ENCODE peak calls at places on chromosome 16, in seven cellular contexts. One of them, this sample, is unnamed.

GRCh38 chr16:56789360-56789759 is 59.4 kb downstream of the NUP93 start:
- DNase-seq in GM23338: no peak
- DNase-seq in gastrocnemius medialis: peak
- DNase-seq in ovary: peak
- DNase-seq in AG04450: no peak
- DNase-seq in endodermal cell: no peak
- DNase-seq in HCT116: peak
- DNase-seq in this sample: no peak

GRCh38 chr16:80144191-80144590 is 396.6 kb upstream of the DYNLRB2 start:
- DNase-seq in AG04450: peak
- DNase-seq in GM23338: no peak
- DNase-seq in ovary: no peak
- DNase-seq in HCT116: no peak
- DNase-seq in endodermal cell: no peak
- DNase-seq in gastrocnemius medialis: no peak
- DNase-seq in this sample: no peak

GRCh38 chr16:85586360-85587145 is 26.6 kb upstream of the GSE1 start:
- DNase-seq in gastrocnemius medialis: no peak
- DNase-seq in AG04450: no peak
- DNase-seq in HCT116: no peak
- DNase-seq in ovary: peak
- DNase-seq in GM23338: no peak
- DNase-seq in endodermal cell: no peak
- DNase-seq in this sample: no peak

GRCh38 chr16:25256821-25257503 is 683 bp downstream of the ZKSCAN2 start:
- DNase-seq in ovary: peak
- DNase-seq in HCT116: no peak
- DNase-seq in AG04450: no peak
- DNase-seq in gastrocnemius medialis: no peak
- DNase-seq in endodermal cell: peak
- DNase-seq in GM23338: peak
- DNase-seq in this sample: no peak

GRCh38 chr16:50950955-50951354 is 200.1 kb downstream of the SALL1 start:
- DNase-seq in AG04450: no peak
- DNase-seq in HCT116: no peak
- DNase-seq in ovary: no peak
- DNase-seq in gastrocnemius medialis: no peak
- DNase-seq in endodermal cell: no peak
- DNase-seq in GM23338: no peak
- DNase-seq in this sample: no peak

GRCh38 chr16:22235839-22236745 is 30.0 kb downstream of the EEF2K start:
- DNase-seq in gastrocnemius medialis: peak
- DNase-seq in GM23338: no peak
- DNase-seq in endodermal cell: no peak
- DNase-seq in AG04450: no peak
- DNase-seq in HCT116: no peak
- DNase-seq in ovary: no peak
- DNase-seq in this sample: no peak

GRCh38 chr16:84922351-84923135 is 88.8 kb downstream of the ZDHHC7 start:
- DNase-seq in endodermal cell: no peak
- DNase-seq in AG04450: no peak
- DNase-seq in ovary: peak
- DNase-seq in HCT116: no peak
- DNase-seq in GM23338: no peak
- DNase-seq in gastrocnemius medialis: peak
- DNase-seq in this sample: no peak

GRCh38 chr16:78761427-78761826 is 662.0 kb downstream of the WWOX start:
- DNase-seq in endodermal cell: no peak
- DNase-seq in GM23338: no peak
- DNase-seq in HCT116: no peak
- DNase-seq in ovary: no peak
- DNase-seq in AG04450: no peak
- DNase-seq in gastrocnemius medialis: no peak
- DNase-seq in this sample: no peak

GRCh38 chr16:84186685-84187437 is at the start of gene TAF1C:
- DNase-seq in gastrocnemius medialis: peak
- DNase-seq in endodermal cell: peak
- DNase-seq in GM23338: peak
- DNase-seq in HCT116: peak
- DNase-seq in AG04450: peak
- DNase-seq in ovary: peak
- DNase-seq in this sample: no peak

GRCh38 chr16:53523126-53523804 is 20.3 kb upstream of the AKTIP start:
- DNase-seq in gastrocnemius medialis: no peak
- DNase-seq in ovary: no peak
- DNase-seq in endodermal cell: no peak
- DNase-seq in GM23338: no peak
- DNase-seq in AG04450: no peak
- DNase-seq in HCT116: no peak
- DNase-seq in this sample: no peak

GRCh38 chr16:72995151-72995881 is 52.6 kb downstream of the ZFHX3 start:
- DNase-seq in ovary: no peak
- DNase-seq in GM23338: peak
- DNase-seq in endodermal cell: peak
- DNase-seq in HCT116: no peak
- DNase-seq in gastrocnemius medialis: no peak
- DNase-seq in AG04450: no peak
- DNase-seq in this sample: no peak

GRCh38 chr16:88569614-88569984 is 604 bp upstream of the ZC3H18 start:
- DNase-seq in gastrocnemius medialis: no peak
- DNase-seq in ovary: no peak
- DNase-seq in endodermal cell: peak
- DNase-seq in GM23338: peak
- DNase-seq in HCT116: no peak
- DNase-seq in AG04450: no peak
- DNase-seq in this sample: no peak

GRCh38 chr16:88570691-88571092 is 489 bp downstream of the ZC3H18 start:
- DNase-seq in gastrocnemius medialis: no peak
- DNase-seq in GM23338: peak
- DNase-seq in AG04450: no peak
- DNase-seq in HCT116: no peak
- DNase-seq in endodermal cell: no peak
- DNase-seq in ovary: no peak
- DNase-seq in this sample: no peak

GRCh38 chr16:88568710-88569613 is 1.2 kb upstream of the ZC3H18 start:
- DNase-seq in HCT116: no peak
- DNase-seq in AG04450: no peak
- DNase-seq in ovary: no peak
- DNase-seq in endodermal cell: no peak
- DNase-seq in gastrocnemius medialis: no peak
- DNase-seq in GM23338: no peak
- DNase-seq in this sample: no peak

GRCh38 chr16:88566158-88566557 is 4.0 kb upstream of the ZC3H18 start:
- DNase-seq in AG04450: peak
- DNase-seq in GM23338: peak
- DNase-seq in gastrocnemius medialis: no peak
- DNase-seq in endodermal cell: no peak
- DNase-seq in HCT116: peak
- DNase-seq in ovary: no peak
- DNase-seq in this sample: no peak

DNA sequence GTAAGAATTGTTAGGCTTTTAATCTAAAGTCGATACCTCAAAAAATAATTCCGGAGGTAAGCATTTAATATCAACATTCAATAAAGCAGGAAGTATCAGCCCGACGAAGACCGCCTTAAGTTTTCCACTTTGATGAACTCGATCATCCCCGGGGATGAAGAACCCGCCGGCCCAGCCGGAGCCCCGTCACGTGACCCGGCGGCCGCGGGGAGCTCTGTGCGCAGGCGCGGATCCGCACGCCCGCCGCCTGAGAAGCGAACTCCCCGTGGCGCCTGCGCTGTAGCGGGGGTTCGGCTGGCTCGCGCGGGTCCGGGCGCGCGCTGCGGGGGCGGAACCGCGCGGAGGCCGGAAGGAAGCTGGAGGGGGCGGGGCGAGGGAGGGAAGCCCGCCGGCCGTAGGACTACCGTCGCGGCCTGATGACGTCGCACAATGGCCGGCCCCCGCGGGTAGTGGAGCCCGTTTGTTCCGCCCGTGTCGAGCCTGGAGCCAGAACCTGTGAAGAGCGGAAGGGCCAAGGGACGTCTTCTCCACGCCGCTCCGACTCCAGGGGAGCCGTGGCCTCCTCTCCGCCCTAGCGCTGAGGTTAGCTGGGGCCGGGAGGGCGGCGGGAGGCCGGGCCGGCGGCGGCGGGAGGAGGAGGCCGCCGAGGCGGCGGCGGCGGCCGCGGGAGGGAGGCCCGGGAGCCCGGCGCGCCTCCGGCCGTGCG is at the start of gene ZC3H18:
- DNase-seq in AG04450: peak
- DNase-seq in HCT116: peak
- DNase-seq in gastrocnemius medialis: peak
- DNase-seq in endodermal cell: peak
- DNase-seq in ovary: peak
- DNase-seq in GM23338: peak
- DNase-seq in this sample: peak
- H3K27ac ChIP-seq in AG04450: peak
- H3K27ac ChIP-seq in HCT116: peak
- H3K27ac ChIP-seq in gastrocnemius medialis: peak
- H3K27ac ChIP-seq in endodermal cell: peak
- H3K27ac ChIP-seq in ovary: peak
- H3K27ac ChIP-seq in GM23338: no peak
- H3K27ac ChIP-seq in this sample: peak

DNA sequence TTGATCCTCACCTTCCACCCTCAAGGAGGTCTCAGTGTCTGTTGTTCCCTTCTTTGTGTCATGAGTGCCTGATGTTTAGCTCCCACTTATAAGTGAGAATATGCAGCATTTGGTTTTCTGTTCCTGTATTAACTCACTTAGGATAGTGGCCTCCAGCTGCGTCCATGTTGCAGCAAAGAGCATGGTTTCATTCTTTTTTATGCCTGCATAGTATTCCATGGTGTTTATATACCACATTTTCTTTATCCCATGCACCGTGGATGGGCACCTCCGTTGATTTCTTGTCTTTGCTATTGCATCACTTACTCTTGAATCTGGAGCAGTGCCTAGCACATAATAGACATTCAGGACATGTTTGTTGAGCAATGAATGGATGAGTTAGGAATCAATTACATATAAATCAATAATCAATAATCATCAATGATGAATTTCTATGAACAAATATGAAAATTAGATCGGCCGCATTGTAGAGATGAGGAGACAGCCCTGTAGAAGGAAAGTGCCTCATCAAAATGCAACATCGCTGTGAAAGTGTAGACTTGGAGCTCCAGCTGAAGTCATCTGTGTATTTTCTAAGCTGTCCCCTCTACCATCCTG is 129.5 kb downstream of the PRKCB start:
- DNase-seq in AG04450: no peak
- DNase-seq in endodermal cell: no peak
- DNase-seq in ovary: no peak
- DNase-seq in GM23338: no peak
- DNase-seq in gastrocnemius medialis: no peak
- DNase-seq in HCT116: no peak
- DNase-seq in this sample: no peak
- H3K27ac ChIP-seq in AG04450: no peak
- H3K27ac ChIP-seq in endodermal cell: no peak
- H3K27ac ChIP-seq in ovary: no peak
- H3K27ac ChIP-seq in GM23338: no peak
- H3K27ac ChIP-seq in gastrocnemius medialis: no peak
- H3K27ac ChIP-seq in HCT116: no peak
- H3K27ac ChIP-seq in this sample: no peak

DNA sequence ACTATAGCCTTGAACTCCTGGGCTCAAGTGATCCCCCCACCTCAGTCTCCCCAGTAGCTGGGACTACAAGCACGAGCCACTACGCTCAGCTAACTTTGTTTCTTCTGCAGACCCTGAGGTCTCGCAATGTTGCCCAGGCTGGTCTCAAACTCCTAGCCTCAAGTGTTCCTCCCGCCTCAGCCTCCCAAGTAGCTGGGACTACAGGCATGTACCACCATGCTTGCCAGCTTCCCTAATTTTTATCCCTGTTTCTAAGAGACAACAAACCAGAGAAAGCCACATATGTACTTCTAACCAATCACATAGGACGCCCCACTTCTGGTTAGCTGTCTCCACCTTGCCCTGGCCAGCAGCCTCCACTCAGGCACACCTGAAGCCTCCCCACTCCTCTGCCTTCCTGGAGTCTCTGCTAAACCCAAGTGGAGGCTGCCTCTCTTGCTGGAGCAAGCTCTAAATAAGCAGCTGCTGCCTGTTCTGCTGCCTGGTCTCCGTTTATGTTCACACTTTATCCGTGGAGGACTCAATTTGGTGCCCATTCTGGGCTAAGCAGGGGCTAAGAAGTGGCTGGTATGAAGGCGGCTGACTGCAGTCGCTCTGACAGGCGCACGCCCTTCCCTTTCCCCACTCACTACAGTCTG is 24.7 kb downstream of the NSMCE1 start:
- DNase-seq in GM23338: no peak
- DNase-seq in HCT116: no peak
- DNase-seq in AG04450: no peak
- DNase-seq in gastrocnemius medialis: no peak
- DNase-seq in ovary: no peak
- DNase-seq in endodermal cell: peak
- DNase-seq in this sample: peak
- H3K27ac ChIP-seq in GM23338: no peak
- H3K27ac ChIP-seq in HCT116: no peak
- H3K27ac ChIP-seq in AG04450: peak
- H3K27ac ChIP-seq in gastrocnemius medialis: peak
- H3K27ac ChIP-seq in ovary: peak
- H3K27ac ChIP-seq in endodermal cell: peak
- H3K27ac ChIP-seq in this sample: peak

GRCh38 chr16:49348408-49349176 is 25.0 kb upstream of the C16orf78 start:
- DNase-seq in endodermal cell: peak
- DNase-seq in AG04450: no peak
- DNase-seq in ovary: no peak
- DNase-seq in gastrocnemius medialis: no peak
- DNase-seq in HCT116: peak
- DNase-seq in GM23338: peak
- DNase-seq in this sample: no peak

GRCh38 chr16:49347476-49347875 is 26.1 kb upstream of the C16orf78 start:
- DNase-seq in gastrocnemius medialis: no peak
- DNase-seq in ovary: no peak
- DNase-seq in AG04450: no peak
- DNase-seq in endodermal cell: no peak
- DNase-seq in HCT116: no peak
- DNase-seq in GM23338: no peak
- DNase-seq in this sample: no peak

GRCh38 chr16:49345829-49346228 is 27.8 kb upstream of the C16orf78 start:
- DNase-seq in HCT116: no peak
- DNase-seq in endodermal cell: peak
- DNase-seq in AG04450: no peak
- DNase-seq in GM23338: peak
- DNase-seq in gastrocnemius medialis: no peak
- DNase-seq in ovary: no peak
- DNase-seq in this sample: no peak

GRCh38 chr16:49344401-49344800 is 29.2 kb upstream of the C16orf78 start:
- DNase-seq in endodermal cell: no peak
- DNase-seq in AG04450: no peak
- DNase-seq in ovary: no peak
- DNase-seq in GM23338: no peak
- DNase-seq in HCT116: no peak
- DNase-seq in gastrocnemius medialis: no peak
- DNase-seq in this sample: peak

DNA sequence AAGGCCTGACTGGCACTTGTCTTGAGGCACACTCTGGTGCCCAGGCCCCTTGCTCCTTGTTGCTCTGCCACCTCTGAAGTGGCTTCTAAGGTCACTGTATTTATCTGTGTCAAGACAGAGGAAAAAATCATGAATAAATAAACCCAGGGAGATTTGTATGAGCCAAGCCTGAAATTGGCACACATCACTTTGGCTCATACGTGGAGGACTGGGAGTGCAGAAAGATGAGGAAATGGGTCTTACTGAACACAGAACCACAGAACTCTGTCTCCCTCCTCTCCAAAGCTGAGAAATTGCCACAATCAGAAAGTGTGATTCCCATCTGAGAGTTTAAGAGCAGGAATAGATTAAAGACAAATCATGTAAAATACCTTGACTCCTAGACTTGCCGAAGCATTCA is 27.1 kb upstream of the C16orf78 start:
- DNase-seq in endodermal cell: no peak
- DNase-seq in AG04450: no peak
- DNase-seq in ovary: no peak
- DNase-seq in gastrocnemius medialis: no peak
- DNase-seq in HCT116: no peak
- DNase-seq in GM23338: no peak
- DNase-seq in this sample: no peak
- H3K27ac ChIP-seq in endodermal cell: no peak
- H3K27ac ChIP-seq in AG04450: no peak
- H3K27ac ChIP-seq in ovary: no peak
- H3K27ac ChIP-seq in gastrocnemius medialis: no peak
- H3K27ac ChIP-seq in HCT116: no peak
- H3K27ac ChIP-seq in GM23338: no peak
- H3K27ac ChIP-seq in this sample: no peak

This sample was measured in vagina.